ENCODE peak calls at places on chromosomes 13 and 19, in five cellular contexts. T is cardiac fibroblast, Y is activated B cell treated with CpG ODN at 0.5 μM for 24 hours, S is psoas muscle, P is right atrium auricular region. V is an unnamed sample.
A peak's percentile ranks its signal among the peaks of the same experiment; 100 is the strongest.

GRCh38 chr19:35692010-35692409 is 12.3 kb upstream of the ZBTB32 start:
- DNase-seq in P (no peak), S (no peak), Y (no peak), T (no peak), V (no peak)

GRCh38 chr19:48390188-48391099 is 907 bp downstream of the KDELR1 start:
- DNase-seq in S (peak; percentile 70), T (peak; percentile 66), Y (peak; percentile 57), P (peak; percentile 73), V (peak; percentile 82)

GRCh38 chr13:108322206-108322824 is 52.8 kb downstream of the TNFSF13B start:
- DNase-seq in T (peak; percentile 67), S (no peak), Y (no peak), P (no peak), V (no peak)

GRCh38 chr19:1168877-1169791 is 4.9 kb downstream of the SBNO2 start:
- DNase-seq in T (peak; percentile 76), S (peak; percentile 75), P (no peak), Y (no peak), V (no peak)

GRCh38 chr13:35157143-35157755 is 215.2 kb downstream of the NBEA start:
- DNase-seq in P (no peak), S (no peak), T (peak; percentile 75), Y (no peak), V (peak; percentile 41)

GRCh38 chr13:114237415-114238112 is 2.9 kb downstream of the CDC16 start:
- DNase-seq in T (no peak), S (no peak), Y (no peak), P (no peak), V (no peak)

GRCh38 chr13:40236566-40237168 is 429.8 kb downstream of the FOXO1 start:
- DNase-seq in T (peak; percentile 93), P (peak; percentile 89), Y (no peak), S (peak; percentile 62), V (no peak)

GRCh38 chr19:2391118-2391725 is 31.2 kb downstream of the TMPRSS9 start:
- DNase-seq in Y (no peak), P (no peak), T (peak; percentile 87), S (no peak), V (no peak)

GRCh38 chr19:1322198-1322981 is 36.7 kb downstream of the EFNA2 start:
- DNase-seq in Y (no peak), S (no peak), T (no peak), P (no peak), V (no peak)

GRCh38 chr13:95684463-95684862 is 7.5 kb downstream of the DNAJC3 start:
- DNase-seq in T (no peak), Y (no peak), P (no peak), S (no peak), V (no peak)

GRCh38 chr13:101127741-101128353 is 288.5 kb downstream of the NALCN start:
- DNase-seq in T (peak; percentile 71), P (no peak), Y (no peak), S (no peak), V (no peak)

GRCh38 chr13:101417043-101417406 is 717 bp upstream of the NALCN start:
- DNase-seq in S (no peak), Y (no peak), P (no peak), T (peak; percentile 70), V (no peak)

GRCh38 chr13:43261018-43261417 is 237.6 kb downstream of the DNAJC15 start:
- DNase-seq in S (no peak), Y (no peak), T (peak; percentile 70), P (no peak), V (no peak)

GRCh38 chr13:57352114-57352513 is 185.1 kb downstream of the PRR20E start:
- DNase-seq in P (no peak), Y (no peak), T (no peak), S (no peak), V (no peak)

GRCh38 chr19:17125728-17126677 is 50.4 kb downstream of the MYO9B start:
- DNase-seq in P (peak; percentile 79), T (peak; percentile 55), Y (peak; percentile 51), S (peak; percentile 66), V (no peak)

GRCh38 chr13:64529874-64530485 is 2700.2 kb downstream of the PCDH9 start:
- DNase-seq in S (no peak), T (peak; percentile 48), Y (no peak), P (no peak), V (no peak)

GRCh38 chr13:19158006-19158405 is 23.6 kb downstream of the TUBA3C start:
- DNase-seq in T (no peak), Y (no peak), P (no peak), S (no peak), V (no peak)

GRCh38 chr19:38252935-38253691 is 3.1 kb downstream of the PPP1R14A start:
- DNase-seq in S (no peak), T (no peak), P (no peak), Y (peak; percentile 62), V (no peak)

GRCh38 chr13:30107126-30107525 is 200.2 kb downstream of the KATNAL1 start:
- DNase-seq in T (no peak), P (no peak), Y (no peak), S (no peak), V (no peak)

GRCh38 chr19:36051236-36051635 is 2.8 kb downstream of the THAP8 start:
- DNase-seq in S (no peak), Y (no peak), P (no peak), T (no peak), V (no peak)

GRCh38 chr13:84641491-84641890 is 759.2 kb upstream of the SLITRK1 start:
- DNase-seq in S (no peak), P (no peak), Y (no peak), T (peak; percentile 40), V (no peak)

GRCh38 chr19:38564981-38565685 is 52.6 kb downstream of the MAP4K1 start:
- DNase-seq in Y (peak; percentile 37), P (no peak), S (no peak), T (no peak), V (no peak)

GRCh38 chr19:39078436-39079200 is 5.5 kb upstream of the ACP7 start:
- DNase-seq in S (no peak), P (no peak), Y (no peak), T (peak; percentile 99), V (no peak)

GRCh38 chr13:70043685-70044084 is 63.9 kb upstream of the ATXN8OS start:
- DNase-seq in Y (no peak), P (no peak), T (peak; percentile 0), S (no peak), V (no peak)

GRCh38 chr13:109751477-109751876 is 34.9 kb downstream of the IRS2 start:
- DNase-seq in T (no peak), Y (no peak), P (no peak), S (no peak), V (no peak)

GRCh38 chr13:61358599-61358998 is 57.0 kb downstream of the PCDH20 start:
- DNase-seq in Y (no peak), P (no peak), T (no peak), S (no peak), V (no peak)

GRCh38 chr13:56189439-56189838 is 951.3 kb upstream of the PRR20A start:
- DNase-seq in P (no peak), T (no peak), Y (no peak), S (no peak), V (no peak)

GRCh38 chr13:86051134-86052103 is 252.2 kb upstream of the SLITRK6 start:
- DNase-seq in S (no peak), P (no peak), Y (no peak), T (no peak), V (no peak)

GRCh38 chr19:6234527-6234926 is 45.2 kb downstream of the MLLT1 start:
- DNase-seq in T (no peak), S (no peak), Y (no peak), P (no peak), V (peak; percentile 14)

DNA sequence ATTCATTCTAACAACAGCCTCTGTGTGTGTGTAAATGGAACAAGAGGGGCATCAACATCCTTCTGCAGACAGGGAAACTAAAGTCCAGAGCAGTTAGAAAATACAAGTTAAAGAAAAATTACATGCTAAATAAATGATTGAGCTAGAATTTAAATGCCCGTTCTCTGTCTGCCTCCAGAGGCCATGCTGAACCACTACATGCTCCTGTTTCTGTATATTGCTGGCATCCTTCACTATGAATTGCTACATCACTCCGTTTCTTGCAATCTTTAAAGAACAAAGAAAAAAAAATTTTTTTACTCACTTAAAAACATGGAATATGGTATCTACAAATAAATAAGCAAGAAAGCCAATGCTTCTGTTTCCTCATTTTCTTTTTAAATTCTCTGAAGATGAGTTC is 47.9 kb downstream of the DCT start:
- DNase-seq in Y (no peak), P (no peak), T (peak; percentile 27), S (no peak), V (no peak)
- TF ChIP-seq CTCF in Y (no peak), P (no peak), T (peak; percentile 4), S (no peak), V (no peak)

GRCh38 chr19:42246143-42246868 is 3.9 kb upstream of the GSK3A start:
- DNase-seq in Y (no peak), S (peak; percentile 81), T (peak; percentile 86), P (peak; percentile 93), V (no peak)
- TF ChIP-seq CTCF in Y (no peak), S (peak; percentile 58), T (peak; percentile 80), P (peak; percentile 85), V (no peak)

DNA sequence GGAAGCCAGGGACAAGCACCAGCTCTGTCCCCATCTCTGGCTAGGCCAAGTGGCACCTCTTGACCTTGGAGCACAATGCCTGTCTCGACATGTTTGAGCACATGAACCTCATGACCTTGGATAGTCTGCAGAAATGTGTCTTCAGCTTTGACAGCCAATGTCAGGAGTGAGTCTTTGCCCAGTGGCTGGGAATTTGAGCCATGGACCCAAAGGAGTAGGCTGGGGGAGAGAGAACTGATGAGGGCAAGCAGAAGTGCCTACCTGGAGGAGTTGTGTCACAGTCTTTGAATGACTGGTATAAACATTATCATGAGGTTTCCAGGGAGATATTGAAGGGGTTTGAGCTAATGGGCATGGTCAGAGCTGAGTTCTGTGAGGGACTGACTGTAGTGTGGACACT is 6.7 kb upstream of the CYP4F12 start:
- DNase-seq in T (no peak), P (no peak), S (no peak), Y (no peak), V (no peak)
- TF ChIP-seq CTCF in T (no peak), P (no peak), S (no peak), Y (no peak), V (no peak)

DNA sequence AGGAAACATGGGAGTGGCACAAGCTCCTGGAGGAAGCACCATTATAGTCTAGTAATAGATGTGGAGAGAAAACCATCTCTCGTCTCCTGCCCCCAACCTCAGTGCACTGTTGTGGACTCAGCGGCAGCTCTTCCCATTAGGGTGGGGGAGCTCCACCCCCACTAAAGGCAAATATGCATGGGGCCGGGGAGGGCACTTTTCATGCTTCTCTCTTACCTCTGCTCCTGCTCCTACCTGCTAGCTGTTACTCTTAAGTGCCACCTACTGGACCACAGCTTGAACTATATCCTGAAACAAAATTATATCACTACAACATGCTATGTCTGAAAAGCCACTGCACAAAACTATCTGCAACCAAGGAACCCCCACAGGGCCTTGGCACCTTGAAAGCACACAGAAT is 112.6 kb upstream of the DACH1 start:
- DNase-seq in Y (no peak), S (no peak), P (no peak), T (no peak), V (no peak)
- TF ChIP-seq CTCF in Y (no peak), S (no peak), P (no peak), T (no peak), V (no peak)

GRCh38 chr19:52748336-52748950 is 13.6 kb upstream of the ZNF611 start:
- DNase-seq in P (peak; percentile 68), T (peak; percentile 71), S (peak; percentile 37), Y (no peak), V (no peak)
- TF ChIP-seq CTCF in P (peak; percentile 64), T (peak; percentile 32), S (peak; percentile 27), Y (no peak), V (peak; percentile 61)